ENCODE peak calls at places on chromosomes 1 and 21, in ten cellular contexts. G is activated T-helper 1 cell treated with Interleukin-2 at 50 U/mL for 16 hours, X is NCI-H2081, N is upper lobe of right lung, Z is COR-L47, O is NCI-H1105, E is HT1080, K is neuronal stem cell, Y is LHCN-M2, V is ACHN. B is an unnamed sample.

GRCh38 chr1:9900142-9901043 is 9.7 kb downstream of the CTNNBIP1 start:
- DNase-seq in G (no peak), X (no peak), N (peak), Z (no peak), O (peak), E (no peak), K (no peak), Y (no peak), V (no peak), B (no peak)

GRCh38 chr1:71780681-71781080 is 501.7 kb downstream of the NEGR1 start:
- DNase-seq in G (no peak), X (no peak), N (no peak), Z (no peak), O (no peak), E (peak), K (no peak), Y (peak), V (no peak), B (no peak)

GRCh38 chr1:234234199-234234598 is 139.1 kb upstream of the COA6 start:
- DNase-seq in G (no peak), X (no peak), N (no peak), Z (no peak), O (no peak), E (no peak), K (no peak), Y (no peak), V (no peak), B (no peak)

GRCh38 chr1:25787477-25788043 is 12.4 kb upstream of the SELENON start:
- DNase-seq in G (no peak), X (no peak), N (no peak), Z (no peak), O (no peak), E (no peak), K (no peak), Y (peak), V (no peak), B (no peak)

GRCh38 chr1:61084560-61084991 is 2.2 kb downstream of the NFIA start:
- DNase-seq in G (no peak), X (no peak), N (no peak), Z (no peak), O (no peak), E (no peak), K (no peak), Y (no peak), V (no peak), B (no peak)

GRCh38 chr1:14412235-14412634 is 186.2 kb upstream of the KAZN start:
- DNase-seq in G (no peak), X (no peak), N (no peak), Z (no peak), O (no peak), E (no peak), K (no peak), Y (no peak), V (no peak), B (no peak)

GRCh38 chr1:48033495-48034050 is 36.4 kb upstream of the TRABD2B start:
- DNase-seq in G (no peak), X (no peak), N (no peak), Z (no peak), O (no peak), E (no peak), K (no peak), Y (no peak), V (no peak), B (no peak)

GRCh38 chr1:82919828-82920227 is 1079.1 kb downstream of the TTLL7 start:
- DNase-seq in G (no peak), X (no peak), N (no peak), Z (no peak), O (no peak), E (no peak), K (no peak), Y (no peak), V (no peak), B (no peak)

GRCh38 chr1:4305526-4306301 is 348.7 kb upstream of the AJAP1 start:
- DNase-seq in G (no peak), X (no peak), N (peak), Z (no peak), O (no peak), E (peak), K (no peak), Y (no peak), V (no peak), B (no peak)

GRCh38 chr1:83043192-83043591 is 955.7 kb downstream of the TTLL7 start:
- DNase-seq in G (no peak), X (no peak), N (no peak), Z (no peak), O (no peak), E (no peak), K (no peak), Y (no peak), V (no peak), B (no peak)

GRCh38 chr1:246609632-246610031 is 43.4 kb downstream of the CNST start:
- DNase-seq in G (no peak), X (no peak), N (no peak), Z (no peak), O (no peak), E (no peak), K (no peak), Y (no peak), V (no peak), B (no peak)

GRCh38 chr1:147647796-147648633 is 22.3 kb downstream of the ACP6 start:
- DNase-seq in G (no peak), X (no peak), N (no peak), Z (no peak), O (no peak), E (no peak), K (no peak), Y (no peak), V (no peak), B (no peak)

GRCh38 chr1:232792949-232793348 is 12.3 kb upstream of the MAP10 start:
- DNase-seq in G (no peak), X (no peak), N (no peak), Z (no peak), O (no peak), E (no peak), K (no peak), Y (no peak), V (no peak), B (no peak)

GRCh38 chr1:209880051-209880450 is 52.3 kb downstream of the UTP25 start:
- DNase-seq in G (no peak), X (no peak), N (no peak), Z (no peak), O (no peak), E (no peak), K (no peak), Y (peak), V (no peak), B (no peak)

GRCh38 chr1:184326278-184326677 is 60.6 kb upstream of the C1orf21 start:
- DNase-seq in G (no peak), X (no peak), N (no peak), Z (no peak), O (no peak), E (no peak), K (no peak), Y (no peak), V (no peak), B (no peak)

GRCh38 chr1:44808938-44809917 is 905 bp downstream of the BTBD19 start:
- DNase-seq in G (peak), X (no peak), N (peak), Z (no peak), O (no peak), E (peak), K (no peak), Y (peak), V (peak), B (peak)

GRCh38 chr1:197595244-197595904 is 179.9 kb downstream of the DENND1B start:
- DNase-seq in G (no peak), X (peak), N (no peak), Z (peak), O (peak), E (no peak), K (no peak), Y (no peak), V (no peak), B (no peak)

GRCh38 chr1:116711061-116711582 is 43.1 kb upstream of the CD2 start:
- DNase-seq in G (no peak), X (peak), N (no peak), Z (peak), O (peak), E (peak), K (no peak), Y (no peak), V (no peak), B (peak)

GRCh38 chr1:174726167-174726879 is 273.4 kb upstream of the CACYBP start:
- DNase-seq in G (no peak), X (peak), N (no peak), Z (no peak), O (no peak), E (peak), K (no peak), Y (peak), V (peak), B (no peak)

GRCh38 chr1:236395780-236396664 is 1.9 kb downstream of the EDARADD start:
- DNase-seq in G (no peak), X (peak), N (no peak), Z (no peak), O (no peak), E (no peak), K (peak), Y (no peak), V (no peak), B (no peak)

GRCh38 chr21:36751383-36751782 is 52.5 kb downstream of the SIM2 start:
- DNase-seq in G (no peak), X (no peak), N (no peak), Z (no peak), O (no peak), E (no peak), K (no peak), Y (no peak), V (no peak), B (no peak)

GRCh38 chr1:44103270-44104131 is 15.1 kb upstream of the KLF17 start:
- DNase-seq in G (no peak), X (no peak), N (peak), Z (no peak), O (no peak), E (no peak), K (no peak), Y (no peak), V (no peak), B (no peak)

GRCh38 chr1:14924012-14924452 is 229.5 kb upstream of the TMEM51 start:
- DNase-seq in G (peak), X (no peak), N (peak), Z (peak), O (no peak), E (no peak), K (no peak), Y (peak), V (peak), B (peak)

GRCh38 chr1:42777860-42778259 is 6.9 kb upstream of the TMEM269 start:
- DNase-seq in G (no peak), X (peak), N (no peak), Z (peak), O (no peak), E (no peak), K (peak), Y (peak), V (peak), B (no peak)

GRCh38 chr1:198788561-198789064 is 149.8 kb downstream of the PTPRC start:
- DNase-seq in G (no peak), X (no peak), N (no peak), Z (no peak), O (no peak), E (peak), K (peak), Y (peak), V (no peak), B (no peak)

GRCh38 chr1:100253552-100253951 is 3.9 kb upstream of the DBT start:
- DNase-seq in G (no peak), X (no peak), N (no peak), Z (no peak), O (no peak), E (no peak), K (no peak), Y (no peak), V (no peak), B (no peak)

GRCh38 chr1:16236091-16236494 is 890 bp downstream of the CPLANE2 start:
- DNase-seq in G (peak), X (peak), N (peak), Z (peak), O (peak), E (peak), K (no peak), Y (peak), V (peak), B (peak)

GRCh38 chr1:12554521-12555305 is 63.3 kb downstream of the DHRS3 start:
- DNase-seq in G (no peak), X (no peak), N (peak), Z (no peak), O (no peak), E (no peak), K (no peak), Y (no peak), V (no peak), B (no peak)

GRCh38 chr1:179021873-179022272 is 3.8 kb upstream of the FAM20B start:
- DNase-seq in G (no peak), X (peak), N (no peak), Z (peak), O (no peak), E (peak), K (no peak), Y (peak), V (no peak), B (no peak)

GRCh38 chr1:161843156-161843555 is 77.0 kb downstream of the ATF6 start:
- DNase-seq in G (no peak), X (no peak), N (no peak), Z (no peak), O (no peak), E (no peak), K (no peak), Y (no peak), V (no peak), B (no peak)

GRCh38 chr1:19435851-19436465 is 49.4 kb downstream of the CAPZB start:
- DNase-seq in G (no peak), X (no peak), N (no peak), Z (no peak), O (no peak), E (no peak), K (no peak), Y (peak), V (no peak), B (peak)

GRCh38 chr21:16427587-16428087 is 697.9 kb downstream of the USP25 start:
- DNase-seq in G (no peak), X (no peak), N (no peak), Z (no peak), O (no peak), E (no peak), K (no peak), Y (no peak), V (no peak), B (no peak)

GRCh38 chr21:39633043-39633442 is 20.3 kb downstream of the B3GALT5 start:
- DNase-seq in G (no peak), X (no peak), N (no peak), Z (no peak), O (no peak), E (peak), K (no peak), Y (peak), V (peak), B (peak)

GRCh38 chr1:169698976-169699375 is 12.4 kb downstream of the SELL start:
- DNase-seq in G (no peak), X (no peak), N (no peak), Z (no peak), O (no peak), E (no peak), K (no peak), Y (no peak), V (no peak), B (no peak)

GRCh38 chr1:8908388-8909151 is 30.1 kb upstream of the ENO1 start:
- DNase-seq in G (no peak), X (no peak), N (no peak), Z (no peak), O (no peak), E (no peak), K (no peak), Y (no peak), V (no peak), B (no peak)

GRCh38 chr21:42003051-42003461 is 7.1 kb downstream of the ZBTB21 start:
- DNase-seq in G (no peak), X (no peak), N (peak), Z (no peak), O (no peak), E (peak), K (no peak), Y (no peak), V (no peak), B (peak)

GRCh38 chr1:4153571-4153970 is 253.5 kb upstream of the C1orf174 start:
- DNase-seq in G (no peak), X (no peak), N (no peak), Z (no peak), O (no peak), E (no peak), K (no peak), Y (no peak), V (no peak), B (no peak)

GRCh38 chr1:15937706-15938168 is 38.2 kb downstream of the ZBTB17 start:
- DNase-seq in G (no peak), X (peak), N (peak), Z (no peak), O (no peak), E (peak), K (no peak), Y (peak), V (no peak), B (no peak)

GRCh38 chr1:65011983-65012382 is 45.6 kb upstream of the JAK1 start:
- DNase-seq in G (no peak), X (no peak), N (no peak), Z (no peak), O (no peak), E (peak), K (no peak), Y (no peak), V (no peak), B (no peak)

B was measured in kidney glomerular epithelial cell.